ENCODE peak calls at places on chromosomes 1 and 21, in four cellular contexts. V is stimulated activated CD4-positive, alpha-beta T cell treated with anti-CD3 and anti-CD28 coated beads, Interleukin-1b, Interleukin-23, amount 100 ng/mL, for 4 hours; L is EL; F is stimulated activated CD8-positive, alpha-beta memory T cell treated with anti-CD3 and anti-CD28 coated beads, Interleukin-7, amount 100 ng/mL, for 1 hour. Y is an unnamed sample.

GRCh38 chr1:40187399-40187798 is 26.2 kb downstream of the RLF start:
- DNase-seq in F (no peak), L (no peak), V (no peak), Y (no peak)

GRCh38 chr21:44903689-44904088 is 17.0 kb downstream of the ITGB2 start:
- DNase-seq in V (no peak), L (no peak), F (no peak), Y (no peak)

GRCh38 chr1:30719406-30720270 is 3.7 kb downstream of the MATN1 start:
- DNase-seq in F (no peak), L (peak; percentile 69), V (no peak), Y (peak; percentile 80)

GRCh38 chr1:234735476-234735875 is 125.5 kb upstream of the IRF2BP2 start:
- DNase-seq in F (no peak), L (no peak), V (no peak), Y (no peak)

GRCh38 chr1:206464456-206464964 is 5.8 kb upstream of the IKBKE start:
- DNase-seq in L (peak; percentile 79), V (no peak), F (no peak), Y (no peak)

GRCh38 chr1:206674745-206675175 is 9.9 kb upstream of the MAPKAPK2 start:
- DNase-seq in F (no peak), L (peak; percentile 99), V (no peak), Y (no peak)

GRCh38 chr1:1435094-1435903 is at the start of gene VWA1:
- DNase-seq in L (peak; percentile 62), V (peak; percentile 69), F (peak; percentile 41), Y (peak; percentile 70)

GRCh38 chr21:41139951-41140350 is 28.0 kb upstream of the BACE2 start:
- DNase-seq in V (no peak), F (no peak), L (no peak), Y (no peak)

GRCh38 chr1:162186406-162186805 is 116.9 kb downstream of the NOS1AP start:
- DNase-seq in V (no peak), L (no peak), F (no peak), Y (no peak)

GRCh38 chr1:43232071-43232470 is 37.7 kb upstream of the TMEM125 start:
- DNase-seq in F (no peak), L (peak; percentile 81), V (no peak), Y (no peak)

GRCh38 chr1:30818568-30819243 is 61.1 kb upstream of the LAPTM5 start:
- DNase-seq in L (no peak), V (no peak), F (no peak), Y (peak; percentile 76)

GRCh38 chr1:2046953-2047748 is 3.1 kb upstream of the PRKCZ start:
- DNase-seq in F (no peak), V (no peak), L (no peak), Y (no peak)

GRCh38 chr1:84146375-84147032 is 2.4 kb downstream of the PRKACB start:
- DNase-seq in V (no peak), L (peak; percentile 61), F (no peak), Y (no peak)

GRCh38 chr1:210746024-210746423 is 387.9 kb downstream of the KCNH1 start:
- DNase-seq in V (no peak), L (no peak), F (no peak), Y (no peak)

GRCh38 chr1:39573736-39574624 is 2.6 kb downstream of the PABPC4 start:
- DNase-seq in L (peak; percentile 41), F (no peak), V (no peak), Y (peak; percentile 60)

GRCh38 chr1:236016782-236017400 is 48.0 kb downstream of the NID1 start:
- DNase-seq in L (peak; percentile 47), F (no peak), V (no peak), Y (no peak)

GRCh38 chr21:31888936-31889371 is 16.1 kb downstream of the HUNK start:
- DNase-seq in F (no peak), L (no peak), V (no peak), Y (no peak)

GRCh38 chr1:193662030-193662429 is 475.6 kb upstream of the B3GALT2 start:
- DNase-seq in V (no peak), L (no peak), F (no peak), Y (no peak)

GRCh38 chr1:107941123-107941522 is 23.9 kb downstream of the VAV3 start:
- DNase-seq in L (no peak), V (no peak), F (no peak), Y (no peak)

GRCh38 chr1:209435654-209436566 is 147.6 kb upstream of the CAMK1G start:
- DNase-seq in L (peak; percentile 82), V (peak; percentile 4), F (no peak), Y (peak; percentile 72)

GRCh38 chr1:155591770-155592169 is 18.2 kb upstream of the MSTO1 start:
- DNase-seq in V (no peak), F (no peak), L (peak; percentile 61), Y (peak; percentile 47)

GRCh38 chr1:220221269-220221668 is 51.0 kb downstream of the RAB3GAP2 start:
- DNase-seq in F (no peak), V (no peak), L (no peak), Y (no peak)

GRCh38 chr1:243253211-243253926 is 1.7 kb downstream of the CEP170 start:
- DNase-seq in F (no peak), L (peak; percentile 32), V (no peak), Y (no peak)

GRCh38 chr1:233530665-233531386 is 83.1 kb upstream of the KCNK1 start:
- DNase-seq in L (no peak), V (no peak), F (no peak), Y (no peak)

GRCh38 chr21:36550761-36551160 is 70.8 kb upstream of the CLDN14 start:
- DNase-seq in F (no peak), V (no peak), L (peak; percentile 45), Y (no peak)

GRCh38 chr21:42118901-42119300 is 47.8 kb downstream of the UMODL1 start:
- DNase-seq in V (no peak), F (no peak), L (no peak), Y (no peak)

GRCh38 chr1:56645663-56646330 is 683 bp downstream of the PRKAA2 start:
- DNase-seq in V (no peak), F (no peak), L (peak; percentile 48), Y (peak; percentile 45)

GRCh38 chr1:76250317-76250716 is 175.8 kb downstream of the ST6GALNAC3 start:
- DNase-seq in V (no peak), L (no peak), F (no peak), Y (no peak)

GRCh38 chr1:183094376-183094775 is 71.2 kb downstream of the LAMC1 start:
- DNase-seq in F (no peak), V (no peak), L (peak; percentile 49), Y (no peak)

GRCh38 chr1:108646661-108647269 is 14.1 kb downstream of the HENMT1 start:
- DNase-seq in V (peak; percentile 19), F (peak; percentile 64), L (peak; percentile 69), Y (no peak)

GRCh38 chr21:46063734-46064680 is 33.9 kb upstream of the COL6A2 start:
- DNase-seq in V (no peak), F (no peak), L (no peak), Y (peak; percentile 3)

GRCh38 chr1:16724718-16725438 is 15.4 kb upstream of the RNU1-4 start:
- DNase-seq in L (peak; percentile 8), F (no peak), V (no peak), Y (peak; percentile 9)

GRCh38 chr1:220902916-220903315 is 23.7 kb downstream of the HLX start:
- DNase-seq in L (no peak), F (no peak), V (no peak), Y (no peak)